ENCODE peak calls at places on chromosomes 11 and 22, in seven cellular contexts. B is T-helper 2 cell; A is NCI-H187; K is central memory CD4-positive, alpha-beta T cell; Y is activated effector memory CD4-positive, alpha-beta T cell treated with Interleukin-2 at 50 U/mL for 16 hours; N is amygdala; O is substantia nigra. Z is an unnamed sample.

GRCh38 chr11:19320764-19321163 is 80.0 kb upstream of the E2F8 start:
- DNase-seq in K (no peak), Y (no peak), A (no peak), O (no peak), N (no peak), B (no peak), Z (no peak)

GRCh38 chr22:47899894-47900293 is 1137.4 kb downstream of the TBC1D22A start:
- DNase-seq in Y (no peak), O (no peak), A (no peak), N (no peak), B (no peak), K (no peak), Z (no peak)

GRCh38 chr11:19393941-19394340 is 153.2 kb upstream of the E2F8 start:
- DNase-seq in K (no peak), B (no peak), Y (no peak), N (no peak), A (no peak), O (no peak), Z (no peak)

GRCh38 chr11:65440831-65441499 is 18.4 kb downstream of the NEAT1 start:
- DNase-seq in N (no peak), K (no peak), A (no peak), O (no peak), B (no peak), Y (no peak), Z (no peak)

GRCh38 chr11:2276999-2277328 is 6.6 kb upstream of the ASCL2 start:
- DNase-seq in B (no peak), O (no peak), Y (no peak), A (no peak), K (no peak), N (no peak), Z (no peak)

GRCh38 chr11:8368772-8369171 is 105.1 kb upstream of the LMO1 start:
- DNase-seq in N (no peak), Y (no peak), B (no peak), O (no peak), A (no peak), K (no peak), Z (no peak)

GRCh38 chr22:42298746-42299145 is 28.3 kb upstream of the TCF20 start:
- DNase-seq in Y (no peak), K (no peak), A (no peak), O (no peak), N (no peak), B (no peak), Z (no peak)

GRCh38 chr11:3123761-3124733 is 41.1 kb downstream of the OSBPL5 start:
- DNase-seq in K (no peak), Y (no peak), A (no peak), B (no peak), O (no peak), N (peak; percentile 26), Z (peak; percentile 42)

GRCh38 chr11:43685483-43685882 is 4.9 kb downstream of the HSD17B12 start:
- DNase-seq in O (no peak), A (no peak), Y (no peak), N (no peak), B (no peak), K (no peak), Z (no peak)

GRCh38 chr11:59759900-59760299 is 4.7 kb downstream of the STX3 start:
- DNase-seq in N (no peak), O (no peak), B (no peak), K (no peak), Y (no peak), A (no peak), Z (no peak)

GRCh38 chr22:45948081-45948648 is 28.8 kb downstream of the WNT7B start:
- DNase-seq in O (no peak), B (no peak), K (no peak), A (no peak), N (no peak), Y (no peak), Z (no peak)

Z was measured in hepatocyte.